ENCODE peak calls at places on chromosomes 4 and X, in six cellular contexts. R, E, B, V, Z and I are unnamed samples. For H3K4me1, the result is how much of the 10 kb centered on the place peaks cover.

GRCh38 chr4:67152976-67153375 is 392.3 kb downstream of the CENPC start:
- DNase-seq in R (no peak), V (no peak), E (no peak), B (no peak), Z (no peak), I (no peak)

GRCh38 chr4:42906906-42907774 is 14.6 kb downstream of the GRXCR1 start:
- DNase-seq in V (peak), R (no peak), Z (no peak), E (no peak), B (peak), I (no peak)

GRCh38 chrX:120731386-120731785 is 101.5 kb upstream of the C1GALT1C1 start:
- DNase-seq in V (no peak), R (no peak), E (no peak), Z (no peak), B (peak), I (no peak)

GRCh38 chr4:108940086-108941033 is 177.5 kb upstream of the ETNPPL start:
- DNase-seq in V (no peak), E (no peak), Z (no peak), R (no peak), B (no peak), I (no peak)

GRCh38 chrX:72031118-72031517 is 100.6 kb downstream of the RTL5 start:
- DNase-seq in B (no peak), R (no peak), E (no peak), Z (no peak), V (peak), I (no peak)

GRCh38 chr4:30642520-30642919 is 77.6 kb upstream of the PCDH7 start:
- DNase-seq in V (no peak), B (no peak), R (no peak), E (no peak), Z (no peak), I (no peak)

GRCh38 chrX:120604359-120604782 is 470 bp downstream of the MCTS1 start:
- DNase-seq in B (peak), Z (no peak), R (no peak), E (peak), V (no peak), I (no peak)

GRCh38 chr4:183287677-183288076 is 32.4 kb downstream of the CLDN22 start:
- DNase-seq in V (no peak), Z (no peak), B (no peak), R (no peak), E (no peak), I (no peak)

GRCh38 chr4:35151816-35152572 is 1092.3 kb downstream of the ARAP2 start:
- DNase-seq in R (no peak), V (no peak), B (no peak), Z (no peak), E (no peak), I (no peak)

GRCh38 chr4:81428002-81428401 is 43.7 kb downstream of the RASGEF1B start:
- DNase-seq in V (no peak), Z (no peak), R (no peak), E (no peak), B (no peak), I (no peak)

GRCh38 chr4:134470544-134470943 is 269.0 kb upstream of the PABPC4L start:
- DNase-seq in E (peak), V (no peak), Z (no peak), B (no peak), R (no peak), I (no peak)

GRCh38 chrX:100895365-100896075 is 21.4 kb upstream of the NOX1 start:
- DNase-seq in V (no peak), R (no peak), E (peak), B (peak), Z (no peak), I (no peak)

GRCh38 chr4:89295415-89295927 is 12.1 kb downstream of the GPRIN3 start:
- DNase-seq in E (no peak), B (no peak), V (no peak), Z (no peak), R (no peak), I (no peak)
- H3K4me1 ChIP-seq in E (under half), B (under half), V (under half), Z (under half), R (under half), I (under half)

DNA sequence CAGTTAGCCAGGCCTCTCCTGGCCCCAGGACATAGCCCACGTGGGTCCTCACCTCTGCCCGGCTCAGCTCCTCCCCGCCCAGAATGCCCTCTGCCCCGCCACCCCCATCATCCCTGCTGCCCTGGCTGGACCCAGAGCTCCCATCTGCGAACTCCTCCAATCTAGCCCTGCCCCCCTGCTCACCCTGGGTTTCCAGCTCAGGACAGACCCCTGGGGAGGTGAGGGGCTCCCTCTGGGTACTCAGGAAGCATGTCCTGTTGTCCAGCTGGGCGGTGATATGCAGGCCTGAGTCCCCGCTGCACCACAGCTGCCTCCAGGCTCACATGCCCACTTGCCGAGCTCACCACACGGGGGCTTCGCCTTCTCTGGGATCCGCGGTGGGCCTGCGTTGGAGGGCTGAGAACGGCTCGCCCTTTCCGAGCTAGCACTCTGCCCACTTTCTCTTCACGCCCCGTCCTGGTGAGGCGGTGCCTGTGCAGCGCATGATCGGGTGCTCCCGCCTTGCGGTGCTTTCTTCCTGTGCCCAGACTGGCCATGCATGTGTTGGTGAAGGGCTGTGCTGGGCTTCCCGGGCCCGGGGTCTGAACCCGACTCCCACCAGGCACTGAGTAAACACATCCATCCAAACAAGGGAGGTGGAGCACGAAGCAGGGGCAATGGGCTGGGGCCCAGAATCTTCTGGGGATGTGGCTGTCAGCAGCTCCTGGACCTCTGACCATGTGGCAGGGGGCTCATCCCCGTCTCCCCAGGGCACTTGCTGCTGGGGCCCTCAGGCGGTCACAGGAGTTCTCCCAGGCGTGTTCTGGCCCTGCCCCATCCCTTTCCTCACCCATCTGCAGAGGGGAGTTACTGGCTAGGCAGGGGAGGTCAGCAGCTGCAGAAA is 74.3 kb downstream of the RGS12 start:
- DNase-seq in E (no peak), Z (no peak), V (no peak), R (no peak), B (no peak), I (no peak)
- H3K4me1 ChIP-seq in E (under half), Z (under half), V (under half), R (under half), B (under half), I (under half)

GRCh38 chrX:19792412-19792811 is 95.0 kb downstream of the SH3KBP1 start:
- DNase-seq in Z (no peak), E (no peak), B (no peak), R (no peak), V (no peak), I (no peak)
- H3K4me1 ChIP-seq in Z (under half), E (under half), B (under half), R (under half), V (under half), I (under half)

DNA sequence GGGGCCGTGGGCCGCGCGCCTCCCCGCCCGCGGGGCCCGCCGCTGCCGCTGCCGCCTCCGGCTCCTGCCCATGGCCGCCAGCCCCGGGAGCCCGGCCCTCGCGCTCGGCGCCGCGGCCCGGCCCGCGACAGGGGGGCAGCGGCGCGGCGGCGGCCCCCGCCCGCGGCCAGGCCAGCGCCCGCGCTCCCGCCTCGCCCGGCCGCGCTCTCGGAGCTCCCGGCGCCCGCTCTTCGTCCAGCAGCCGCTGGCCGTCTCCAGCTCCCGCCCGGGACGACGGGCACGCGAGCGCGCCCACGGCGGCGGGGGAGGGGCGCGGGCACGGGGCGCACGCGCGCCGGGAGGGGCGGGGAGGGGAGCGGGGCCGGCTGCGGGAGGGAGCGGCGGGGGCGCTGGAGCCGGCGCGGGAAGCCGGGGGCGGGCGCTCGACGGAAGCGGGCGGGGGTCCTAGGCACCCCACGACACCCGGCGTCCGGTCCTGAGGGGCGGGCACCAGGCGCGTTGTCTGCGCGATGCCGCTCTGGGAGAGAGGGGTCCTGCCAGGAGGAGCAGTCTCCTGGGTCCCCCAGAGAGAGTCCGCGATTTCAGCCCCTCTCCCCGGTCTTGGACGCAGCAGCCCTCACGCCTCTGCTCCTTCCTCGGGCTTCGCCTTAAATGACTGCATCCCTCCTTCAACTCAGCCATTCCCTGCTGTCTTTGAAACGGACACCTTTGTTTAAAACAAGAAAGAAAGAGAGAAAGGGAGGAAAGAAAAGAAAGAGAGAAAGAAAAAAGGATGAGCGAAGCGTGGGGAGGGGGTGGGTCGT is 489 bp upstream of the PDZD4 start:
- DNase-seq in B (peak), E (no peak), V (no peak), R (no peak), Z (no peak), I (no peak)
- H3K4me1 ChIP-seq in B (under half), E (under half), V (under half), R (under half), Z (under half), I (under half)

GRCh38 chr4:25949166-25949748 is 35.2 kb downstream of the SMIM20 start:
- DNase-seq in B (no peak), V (no peak), Z (no peak), E (no peak), R (no peak), I (no peak)

GRCh38 chr4:25953740-25954139 is 39.7 kb downstream of the SMIM20 start:
- DNase-seq in E (no peak), V (no peak), Z (no peak), R (peak), B (peak), I (peak)

GRCh38 chr4:25950476-25951389 is 36.7 kb downstream of the SMIM20 start:
- DNase-seq in B (no peak), R (no peak), Z (no peak), V (no peak), E (no peak), I (no peak)

GRCh38 chr4:25949994-25950393 is 36.0 kb downstream of the SMIM20 start:
- DNase-seq in Z (no peak), V (no peak), R (no peak), B (no peak), E (no peak), I (no peak)

GRCh38 chr4:25951390-25951952 is 37.5 kb downstream of the SMIM20 start:
- DNase-seq in B (no peak), Z (no peak), V (no peak), R (no peak), E (no peak), I (no peak)
- H3K4me1 ChIP-seq in B (under half), Z (under half), V (under half), R (under half), E (under half), I (under half)

DNA sequence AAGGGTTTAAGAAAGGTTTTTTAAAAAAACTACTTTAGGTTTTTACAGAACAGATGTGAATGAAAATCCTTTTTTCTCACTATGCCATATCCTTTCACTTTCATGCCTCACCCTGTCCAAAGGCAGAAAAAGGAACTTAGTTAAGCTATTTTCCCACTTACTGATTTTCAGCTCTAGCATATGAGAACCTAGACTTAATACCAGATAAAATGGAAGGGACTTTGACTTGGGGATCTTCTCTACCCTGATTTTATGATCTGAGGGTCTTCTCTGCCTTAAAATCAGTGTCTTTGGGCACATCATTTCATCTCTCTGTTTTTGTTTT is 42.4 kb downstream of the FNIP2 start:
- DNase-seq in V (no peak), R (no peak), E (no peak), Z (no peak), B (no peak), I (no peak)
- H3K4me1 ChIP-seq in V (under half), R (half or more), E (under half), Z (half or more), B (half or more), I (under half)

GRCh38 chr4:54098375-54098774 is 1.6 kb upstream of the GSX2 start:
- DNase-seq in Z (no peak), B (no peak), E (no peak), R (no peak), V (no peak), I (no peak)
- H3K4me1 ChIP-seq in Z (under half), B (under half), E (under half), R (under half), V (under half), I (under half)

DNA sequence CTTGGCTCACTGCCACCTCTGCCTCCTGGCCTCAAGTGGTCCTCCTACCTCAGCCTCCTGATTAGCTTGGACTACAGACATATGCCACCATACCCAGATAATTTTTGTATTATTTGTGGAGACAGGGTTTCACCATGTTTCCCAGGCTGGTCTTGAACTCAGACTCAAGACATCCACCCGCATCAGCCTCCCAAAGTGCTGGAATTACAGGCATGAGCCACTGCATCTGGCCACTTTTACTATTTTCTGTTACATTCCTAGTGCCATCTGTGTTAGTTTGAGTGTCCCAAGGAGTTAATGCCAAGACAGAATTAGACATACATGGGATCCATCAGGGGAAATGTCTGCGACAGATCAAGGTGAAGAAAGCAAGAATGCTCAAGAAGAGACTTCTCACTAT is 288.2 kb upstream of the CTSO start:
- DNase-seq in Z (no peak), B (no peak), V (no peak), E (no peak), R (no peak), I (no peak)
- H3K4me1 ChIP-seq in Z (under half), B (under half), V (under half), E (under half), R (under half), I (under half)

GRCh38 chr4:24368801-24369200 is 215.6 kb downstream of the DHX15 start:
- DNase-seq in R (no peak), V (no peak), B (no peak), E (no peak), Z (no peak), I (no peak)
- H3K4me1 ChIP-seq in R (under half), V (under half), B (under half), E (under half), Z (under half), I (under half)